ENCODE peak calls at places on chromosomes 12 and 14, in ten cellular contexts. Y, W, B, M, D, J, U, S, X and I are unnamed samples.

GRCh38 chr14:70282666-70283065 is 76.8 kb downstream of the COX16 start:
- DNase-seq in W (peak), M (no peak), S (no peak), U (no peak), Y (no peak), B (no peak), D (no peak), X (no peak), J (no peak), I (no peak)

GRCh38 chr12:59375633-59376032 is 220.2 kb upstream of the SLC16A7 start:
- DNase-seq in B (no peak), S (no peak), W (no peak), J (no peak), M (no peak), Y (no peak), D (no peak), U (no peak), X (no peak), I (no peak)

GRCh38 chr12:574475-575128 is 88.6 kb downstream of the NINJ2 start:
- DNase-seq in U (peak), M (no peak), D (no peak), S (no peak), J (peak), B (no peak), Y (no peak), W (no peak), X (no peak), I (no peak)

GRCh38 chr14:70808402-70809237 is 693 bp downstream of the MAP3K9 start:
- DNase-seq in X (peak), Y (peak), M (peak), S (peak), D (no peak), U (peak), W (peak), J (peak), B (no peak), I (no peak)

GRCh38 chr14:76768201-76768656 is 7.0 kb downstream of the VASH1 start:
- DNase-seq in B (peak), U (no peak), J (no peak), Y (peak), X (peak), M (no peak), W (peak), S (no peak), D (no peak), I (no peak)

GRCh38 chr12:131455581-131456110 is 255.2 kb upstream of the SFSWAP start:
- DNase-seq in X (no peak), D (no peak), S (no peak), J (no peak), U (no peak), B (no peak), Y (no peak), M (no peak), W (no peak), I (no peak)

GRCh38 chr12:13947237-13947945 is 34.0 kb downstream of the GRIN2B start:
- DNase-seq in Y (no peak), X (no peak), J (no peak), M (peak), W (no peak), U (no peak), D (no peak), S (no peak), B (no peak), I (no peak)

GRCh38 chr12:26056335-26056734 is 68.5 kb downstream of the BHLHE41 start:
- DNase-seq in M (peak), S (no peak), U (peak), W (no peak), D (no peak), Y (no peak), J (peak), X (no peak), B (no peak), I (no peak)

GRCh38 chr12:57270966-57271470 is 20.0 kb upstream of the STAC3 start:
- DNase-seq in J (no peak), S (no peak), X (no peak), M (peak), D (no peak), Y (no peak), W (no peak), B (no peak), U (no peak), I (no peak)

GRCh38 chr14:95408731-95409471 is 89.2 kb upstream of the CLMN start:
- DNase-seq in D (no peak), X (no peak), W (no peak), J (no peak), S (no peak), B (no peak), M (no peak), U (no peak), Y (no peak), I (no peak)

GRCh38 chr12:64521838-64522237 is 69.9 kb downstream of the TBK1 start:
- DNase-seq in M (no peak), W (no peak), S (no peak), Y (no peak), J (no peak), B (no peak), X (no peak), D (no peak), U (no peak), I (no peak)

GRCh38 chr14:21268612-21269251 is 510 bp downstream of the HNRNPC start:
- DNase-seq in M (peak), S (no peak), J (no peak), W (peak), D (peak), Y (no peak), X (no peak), B (peak), U (peak), I (no peak)

GRCh38 chr14:38074091-38074490 is 133.6 kb upstream of the SSTR1 start:
- DNase-seq in W (no peak), M (no peak), D (no peak), U (no peak), B (no peak), S (no peak), J (no peak), Y (no peak), X (no peak), I (no peak)

GRCh38 chr12:31315779-31316465 is 10.0 kb downstream of the SINHCAF start:
- DNase-seq in X (no peak), B (no peak), M (no peak), U (no peak), W (no peak), J (no peak), S (no peak), Y (no peak), D (no peak), I (no peak)

GRCh38 chr12:7934560-7935463 is 1.2 kb downstream of the SLC2A3 start:
- DNase-seq in J (no peak), Y (no peak), U (no peak), W (peak), D (no peak), B (no peak), M (no peak), X (no peak), S (no peak), I (no peak)

GRCh38 chr12:101946233-101946611 is 68.8 kb downstream of the DRAM1 start:
- DNase-seq in Y (no peak), M (no peak), U (no peak), J (no peak), B (no peak), S (no peak), X (no peak), D (no peak), W (no peak), I (no peak)

GRCh38 chr14:39090548-39091111 is 12.4 kb downstream of the SEC23A start:
- DNase-seq in Y (no peak), W (no peak), J (no peak), U (no peak), S (no peak), X (no peak), D (no peak), M (no peak), B (no peak), I (no peak)

GRCh38 chr12:5921027-5921909 is 23.8 kb downstream of the ANO2 start:
- DNase-seq in U (no peak), Y (no peak), D (no peak), J (no peak), S (no peak), W (no peak), M (no peak), X (no peak), B (no peak), I (no peak)

GRCh38 chr12:124370384-124370783 is 75.5 kb downstream of the RFLNA start:
- DNase-seq in X (no peak), M (no peak), J (no peak), D (no peak), S (no peak), W (no peak), U (no peak), B (no peak), Y (no peak), I (no peak)

GRCh38 chr12:124369901-124370378 is 75.0 kb downstream of the RFLNA start:
- DNase-seq in S (no peak), X (no peak), D (no peak), W (no peak), Y (no peak), J (no peak), B (no peak), U (no peak), M (no peak), I (no peak)

GRCh38 chr12:124370851-124371250 is 76.0 kb downstream of the RFLNA start:
- DNase-seq in W (no peak), D (no peak), M (no peak), S (no peak), X (no peak), Y (no peak), B (no peak), U (no peak), J (no peak), I (no peak)

GRCh38 chr12:124369055-124369900 is 74.4 kb downstream of the RFLNA start:
- DNase-seq in U (peak), W (no peak), Y (peak), X (no peak), J (no peak), D (no peak), S (peak), M (peak), B (peak), I (peak)

DNA sequence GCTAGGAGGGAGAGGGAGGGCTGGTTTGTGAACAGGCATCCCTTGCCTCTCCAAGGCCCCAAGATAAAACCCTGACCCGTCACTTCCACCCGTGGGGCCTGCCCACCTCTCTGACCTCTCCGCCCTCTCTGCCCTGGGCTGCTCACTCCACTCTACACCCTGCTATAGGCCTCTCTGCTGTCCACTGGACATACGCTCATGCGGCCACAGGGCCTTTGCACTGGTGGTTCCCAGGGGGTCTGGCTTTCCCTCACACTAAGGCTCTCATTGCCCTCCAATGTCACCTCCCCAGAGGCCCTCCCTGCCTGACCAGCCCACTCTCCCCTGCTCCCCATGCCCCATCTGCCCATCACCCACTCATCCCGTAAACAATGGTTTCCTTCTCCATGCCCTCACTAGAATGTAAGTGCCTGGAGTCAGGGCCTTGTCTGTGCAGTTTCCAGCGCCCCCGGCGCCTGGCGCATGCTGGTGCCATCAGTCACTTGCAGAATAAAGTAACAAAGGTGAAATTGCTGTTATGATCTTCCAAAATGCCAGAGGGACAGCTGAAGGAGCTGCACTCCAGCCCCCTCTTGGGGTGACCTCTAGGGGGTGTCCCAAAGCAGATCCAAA is 73.6 kb downstream of the RFLNA start:
- DNase-seq in X (no peak), J (no peak), M (no peak), B (no peak), Y (no peak), S (no peak), D (no peak), U (no peak), W (no peak), I (no peak)
- TF ChIP-seq CTCF in X (no peak), J (no peak), M (peak), B (no peak), Y (no peak), S (no peak), D (no peak), U (no peak), W (no peak), I (no peak)

GRCh38 chr14:100211366-100211765 is 27.6 kb upstream of the YY1 start:
- DNase-seq in S (no peak), W (no peak), J (no peak), X (no peak), M (no peak), B (no peak), D (no peak), Y (no peak), U (no peak), I (no peak)

GRCh38 chr14:100211893-100212292 is 27.1 kb upstream of the YY1 start:
- DNase-seq in W (no peak), X (no peak), J (no peak), M (no peak), U (no peak), Y (no peak), S (no peak), D (no peak), B (no peak), I (no peak)

GRCh38 chr14:100213587-100213955 is 25.4 kb upstream of the YY1 start:
- DNase-seq in J (no peak), B (no peak), S (no peak), D (no peak), U (no peak), X (no peak), Y (no peak), M (no peak), W (no peak), I (no peak)

GRCh38 chr14:100213956-100214767 is 24.8 kb upstream of the YY1 start:
- DNase-seq in X (peak), S (peak), W (peak), D (peak), U (peak), B (peak), M (peak), J (peak), Y (peak), I (peak)

DNA sequence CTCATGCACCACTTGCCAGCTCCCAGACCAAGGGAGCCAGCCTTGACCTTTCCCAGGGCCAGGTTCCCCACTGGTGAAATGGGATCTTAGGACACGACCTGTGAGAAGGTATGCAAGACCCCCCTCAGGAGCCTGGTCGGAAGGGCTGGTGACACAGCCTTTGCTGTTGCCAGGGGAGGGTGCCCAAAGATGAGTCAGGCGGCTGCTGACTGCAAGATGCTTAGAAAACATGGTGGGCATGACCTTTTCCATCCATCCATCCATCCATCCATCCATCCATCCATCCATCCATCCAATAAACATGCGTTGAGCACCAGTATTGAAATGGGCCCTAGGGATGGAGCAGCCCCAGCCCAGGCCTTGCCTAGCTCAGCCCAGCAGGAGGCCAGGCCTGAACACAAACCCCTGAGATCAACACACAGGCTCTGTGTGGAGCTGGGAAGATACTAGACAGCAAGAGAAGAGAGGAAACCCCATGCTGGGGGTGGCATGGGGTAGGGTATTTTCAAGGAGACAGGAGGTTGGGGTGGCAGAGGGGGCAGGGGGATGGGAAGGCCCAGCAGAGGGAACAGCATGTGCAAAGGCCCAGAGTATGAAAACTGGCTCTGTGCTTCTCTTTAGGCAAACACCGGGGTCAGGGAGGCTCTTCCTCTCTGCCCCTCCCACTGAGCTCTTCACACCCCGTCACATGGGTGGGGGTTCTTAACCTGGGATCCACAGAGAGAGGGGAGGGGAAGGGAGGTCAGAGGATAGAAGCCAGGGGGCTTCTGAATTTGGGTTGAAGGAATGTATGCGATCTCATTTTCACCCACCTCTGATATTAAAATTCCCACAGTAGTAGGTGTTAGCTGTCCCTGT is 26.2 kb upstream of the YY1 start:
- DNase-seq in J (no peak), B (no peak), S (no peak), D (no peak), Y (no peak), U (no peak), X (no peak), W (no peak), M (no peak), I (no peak)
- TF ChIP-seq CTCF in J (no peak), B (no peak), S (no peak), D (no peak), Y (no peak), U (no peak), X (no peak), W (no peak), M (no peak), I (no peak)

GRCh38 chr12:47903927-47904646 is 707 bp downstream of the VDR start:
- DNase-seq in D (no peak), W (peak), Y (peak), S (no peak), X (peak), J (peak), M (peak), U (peak), B (peak), I (peak)
- TF ChIP-seq CTCF in D (no peak), W (no peak), Y (no peak), S (no peak), X (no peak), J (no peak), M (no peak), U (no peak), B (no peak), I (no peak)

DNA sequence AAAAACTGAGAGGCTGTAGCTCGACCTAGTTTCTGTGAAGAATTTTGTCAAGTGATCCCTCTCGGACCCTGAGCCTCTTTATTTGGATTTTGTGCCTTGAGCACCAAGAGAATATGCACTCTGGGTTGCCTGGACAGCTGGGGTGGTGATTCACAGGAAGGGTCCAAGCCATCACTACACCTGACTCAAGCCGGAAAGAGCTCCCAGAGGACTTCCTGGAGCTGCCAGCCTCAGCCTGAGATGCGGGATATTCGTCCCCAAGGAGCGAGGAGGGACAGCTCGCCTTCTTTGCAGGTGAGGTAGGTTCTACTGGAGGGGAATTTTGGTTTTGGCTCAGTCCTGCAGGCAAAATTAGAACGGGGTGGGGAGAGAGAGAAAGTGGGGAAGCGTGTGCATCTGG is 94.3 kb downstream of the GALNT8 start:
- DNase-seq in D (no peak), U (no peak), Y (no peak), B (no peak), J (no peak), W (no peak), M (no peak), S (no peak), X (no peak), I (no peak)
- TF ChIP-seq CTCF in D (no peak), U (no peak), Y (no peak), B (no peak), J (no peak), W (no peak), M (no peak), S (no peak), X (no peak), I (no peak)

GRCh38 chr14:104387385-104388010 is 192.1 kb upstream of the C14orf180 start:
- DNase-seq in J (no peak), Y (no peak), B (no peak), S (peak), M (no peak), X (no peak), D (peak), W (no peak), U (no peak), I (no peak)

GRCh38 chr14:104384776-104385071 is 194.8 kb upstream of the C14orf180 start:
- DNase-seq in M (no peak), D (no peak), B (no peak), Y (no peak), J (no peak), X (no peak), S (no peak), W (no peak), U (no peak), I (no peak)

GRCh38 chr14:104387000-104387384 is 192.6 kb upstream of the C14orf180 start:
- DNase-seq in B (no peak), U (no peak), M (no peak), X (peak), J (no peak), W (peak), S (peak), Y (no peak), D (peak), I (no peak)

GRCh38 chr14:104385189-104386135 is 194.1 kb upstream of the C14orf180 start:
- DNase-seq in U (no peak), M (no peak), J (no peak), S (peak), D (no peak), Y (no peak), B (no peak), X (no peak), W (no peak), I (no peak)

GRCh38 chr14:104386281-104386841 is 193.2 kb upstream of the C14orf180 start:
- DNase-seq in Y (no peak), D (no peak), S (peak), B (no peak), W (no peak), J (no peak), M (no peak), X (no peak), U (no peak), I (no peak)
- TF ChIP-seq CTCF in Y (no peak), D (no peak), S (no peak), B (no peak), W (peak), J (no peak), M (no peak), X (no peak), U (no peak), I (no peak)

GRCh38 chr12:8950702-8951478 is 1.4 kb upstream of the M6PR start:
- DNase-seq in U (no peak), D (no peak), B (no peak), Y (no peak), S (no peak), J (no peak), M (no peak), W (peak), X (no peak), I (no peak)

GRCh38 chr12:8950287-8950574 is 786 bp upstream of the M6PR start:
- DNase-seq in J (no peak), S (no peak), M (no peak), Y (no peak), B (no peak), W (no peak), D (no peak), U (no peak), X (no peak), I (no peak)

GRCh38 chr12:8947737-8948136 is 1.7 kb downstream of the M6PR start:
- DNase-seq in J (no peak), X (no peak), Y (no peak), D (no peak), M (no peak), U (no peak), W (peak), B (no peak), S (no peak), I (no peak)

GRCh38 chr12:8948711-8949524 is 527 bp downstream of the M6PR start:
- DNase-seq in X (no peak), D (peak), Y (no peak), U (peak), W (peak), B (no peak), M (peak), J (peak), S (no peak), I (no peak)

GRCh38 chr12:8949525-8950286 is at the start of gene M6PR:
- DNase-seq in J (peak), X (peak), S (peak), W (peak), U (peak), M (peak), B (peak), Y (peak), D (peak), I (peak)
- TF ChIP-seq CTCF in J (peak), X (peak), S (no peak), W (peak), U (peak), M (peak), B (no peak), Y (peak), D (no peak), I (no peak)